ENCODE peak calls at places on chromosomes 7 and 10, in seven cellular contexts. H is RPMI7951, I is AML-193, A is NCI-H1417 treated with DMSO at 0.1 percent for 48 hours, V is hypothalamus, O is mammary epithelial cell, D is smooth muscle cell of the brain vasculature. Q is an unnamed sample.

GRCh38 chr7:50605059-50605458 is 39.9 kb upstream of the DDC start:
- DNase-seq in H (no peak), I (no peak), A (no peak), V (no peak), O (no peak), D (no peak), Q (no peak)

GRCh38 chr7:79272938-79273337 is 180.5 kb downstream of the MAGI2 start:
- DNase-seq in H (no peak), I (no peak), A (no peak), V (no peak), O (no peak), D (no peak), Q (no peak)

GRCh38 chr10:69180525-69181204 is 631 bp downstream of the SUPV3L1 start:
- DNase-seq in H (peak), I (no peak), A (no peak), V (no peak), O (peak), D (no peak), Q (peak)

GRCh38 chr7:155282671-155283070 is 15.0 kb upstream of the INSIG1 start:
- DNase-seq in H (peak), I (no peak), A (no peak), V (no peak), O (no peak), D (no peak), Q (no peak)

GRCh38 chr7:115274-115911 is 77.0 kb upstream of the FAM20C start:
- DNase-seq in H (peak), I (peak), A (no peak), V (no peak), O (no peak), D (no peak), Q (no peak)

GRCh38 chr10:102280397-102281015 is 35.2 kb downstream of the GBF1 start:
- DNase-seq in H (peak), I (no peak), A (no peak), V (no peak), O (no peak), D (no peak), Q (no peak)

GRCh38 chr7:116443646-116444045 is 55.9 kb upstream of the CAV2 start:
- DNase-seq in H (no peak), I (no peak), A (no peak), V (no peak), O (no peak), D (no peak), Q (no peak)

GRCh38 chr10:93541402-93542357 is 24.8 kb upstream of the FFAR4 start:
- DNase-seq in H (peak), I (no peak), A (no peak), V (no peak), O (no peak), D (no peak), Q (no peak)

GRCh38 chr7:107078517-107078966 is 34.0 kb downstream of the PRKAR2B start:
- DNase-seq in H (peak), I (no peak), A (no peak), V (no peak), O (peak), D (no peak), Q (peak)

GRCh38 chr7:138645284-138645683 is 55.9 kb downstream of the SVOPL start:
- DNase-seq in H (no peak), I (no peak), A (no peak), V (no peak), O (no peak), D (no peak), Q (no peak)

GRCh38 chr7:150388306-150388705 is 9.2 kb downstream of the ZNF775 start:
- DNase-seq in H (no peak), I (no peak), A (no peak), V (no peak), O (no peak), D (no peak), Q (no peak)

GRCh38 chr10:12348870-12349627 is at the start of gene CAMK1D:
- DNase-seq in H (peak), I (peak), A (peak), V (peak), O (peak), D (peak), Q (no peak)

GRCh38 chr7:139566075-139566474 is 42.6 kb downstream of the CLEC2L start:
- DNase-seq in H (no peak), I (no peak), A (no peak), V (no peak), O (no peak), D (no peak), Q (no peak)

GRCh38 chr10:58137813-58138212 is 129.9 kb downstream of the IPMK start:
- DNase-seq in H (no peak), I (no peak), A (no peak), V (no peak), O (no peak), D (no peak), Q (no peak)

GRCh38 chr7:19772323-19772722 is 1.1 kb downstream of the TMEM196 start:
- DNase-seq in H (no peak), I (no peak), A (no peak), V (peak), O (peak), D (no peak), Q (peak)

Q was measured in foreskin keratinocyte.